ENCODE peak calls at places on chromosomes 7 and 10, in eight cellular contexts. O is left ventricle myocardium inferior, Z is HEK293T, Y is Caki2, X is GM03348, S is HTR-8/SVneo, C is right atrium auricular region, N is G401. R is an unnamed sample.

GRCh38 chr7:76269895-76270294 is 32.6 kb upstream of the HSPB1 start:
- DNase-seq in Z (no peak), S (no peak), X (no peak), O (no peak), Y (no peak), C (no peak), N (no peak), R (no peak)

GRCh38 chr10:112383325-112383724 is 9.4 kb downstream of the ACSL5 start:
- DNase-seq in C (peak), N (no peak), S (no peak), Z (no peak), X (peak), Y (peak), O (no peak), R (no peak)

GRCh38 chr7:51472017-51472296 is 155.3 kb upstream of the COBL start:
- DNase-seq in O (no peak), Z (no peak), X (no peak), N (no peak), C (no peak), Y (no peak), S (no peak), R (no peak)

GRCh38 chr10:48251525-48252353 is 22.8 kb downstream of the FRMPD2 start:
- DNase-seq in Z (no peak), N (no peak), S (no peak), X (no peak), O (no peak), Y (peak), C (peak), R (peak)

GRCh38 chr7:108408294-108409004 is 47.8 kb downstream of the NRCAM start:
- DNase-seq in Z (no peak), X (no peak), S (no peak), Y (no peak), C (no peak), N (peak), O (no peak), R (no peak)

GRCh38 chr7:66099232-66099550 is 15.5 kb upstream of the CRCP start:
- DNase-seq in N (no peak), Y (no peak), X (no peak), Z (no peak), O (no peak), C (no peak), S (no peak), R (no peak)

GRCh38 chr10:43170491-43170890 is 32.2 kb downstream of the CSGALNACT2 start:
- DNase-seq in C (no peak), X (no peak), Z (no peak), N (no peak), Y (peak), O (no peak), S (no peak), R (no peak)

GRCh38 chr10:46540412-46541016 is 15.9 kb downstream of the GPRIN2 start:
- DNase-seq in Z (no peak), N (no peak), X (no peak), Y (no peak), C (no peak), S (no peak), O (no peak), R (no peak)

GRCh38 chr7:44172803-44173424 is 16.3 kb downstream of the GCK start:
- DNase-seq in S (no peak), N (no peak), O (no peak), C (no peak), X (no peak), Y (peak), Z (no peak), R (no peak)

GRCh38 chr10:201328-201771 is 66.1 kb downstream of the ZMYND11 start:
- DNase-seq in C (no peak), N (no peak), S (no peak), Z (no peak), X (peak), Y (no peak), O (no peak), R (no peak)

GRCh38 chr7:107865956-107866775 is 24.8 kb upstream of the DLD start:
- DNase-seq in S (no peak), Z (no peak), X (no peak), C (no peak), O (no peak), N (no peak), Y (no peak), R (no peak)

GRCh38 chr7:120986665-120987064 is 1.8 kb upstream of the CPED1 start:
- DNase-seq in C (no peak), S (no peak), Y (no peak), N (no peak), O (no peak), Z (no peak), X (no peak), R (no peak)

GRCh38 chr10:78510566-78511323 is 477.1 kb downstream of the RPS24 start:
- DNase-seq in S (no peak), Z (no peak), X (peak), O (no peak), N (no peak), C (no peak), Y (no peak), R (no peak)

GRCh38 chr7:33191326-33191725 is 62.0 kb downstream of the BBS9 start:
- DNase-seq in Z (no peak), S (no peak), X (no peak), N (no peak), C (no peak), O (no peak), Y (no peak), R (no peak)

GRCh38 chr10:103367379-103367781 is 396 bp upstream of the TAF5 start:
- DNase-seq in Z (peak), Y (no peak), N (no peak), C (no peak), S (no peak), O (no peak), X (no peak), R (no peak)

GRCh38 chr10:101358706-101359300 is 4.8 kb downstream of the BTRC start:
- DNase-seq in N (no peak), Y (no peak), X (no peak), O (no peak), S (no peak), C (no peak), Z (no peak), R (no peak)

GRCh38 chr10:86343761-86344160 is 22.8 kb downstream of the GRID1 start:
- DNase-seq in Z (no peak), O (no peak), S (no peak), N (no peak), X (no peak), C (no peak), Y (peak), R (no peak)

GRCh38 chr7:8228766-8229674 is 32.9 kb downstream of the ICA1 start:
- DNase-seq in C (no peak), X (no peak), Z (no peak), N (no peak), S (no peak), O (no peak), Y (no peak), R (no peak)

GRCh38 chr10:125208854-125209545 is 48.6 kb upstream of the CTBP2 start:
- DNase-seq in Y (no peak), N (peak), X (peak), C (no peak), S (no peak), O (no peak), Z (no peak), R (no peak)

GRCh38 chr7:141960687-141961422 is 12.7 kb downstream of the TAS2R38 start:
- DNase-seq in S (no peak), X (no peak), N (no peak), Z (no peak), Y (no peak), C (no peak), O (no peak), R (no peak)

GRCh38 chr7:147438216-147438615 is 1152.3 kb upstream of the C7orf33 start:
- DNase-seq in C (no peak), O (no peak), Y (peak), Z (no peak), X (no peak), S (no peak), N (no peak), R (no peak)

GRCh38 chr10:73501651-73502050 is 5.8 kb upstream of the PPP3CB start:
- DNase-seq in X (no peak), O (no peak), N (no peak), S (no peak), Z (no peak), Y (no peak), C (no peak), R (no peak)

GRCh38 chr7:149823191-149823630 is 15.0 kb upstream of the ZNF862 start:
- DNase-seq in Y (no peak), S (no peak), X (no peak), O (peak), N (no peak), C (no peak), Z (no peak), R (no peak)

GRCh38 chr7:116588641-116589594 is 64.1 kb downstream of the CAV1 start:
- DNase-seq in N (peak), C (no peak), O (no peak), Y (peak), X (peak), S (peak), Z (peak), R (no peak)

GRCh38 chr10:103889121-103889720 is 28.8 kb downstream of the STN1 start:
- DNase-seq in Y (no peak), Z (no peak), S (no peak), O (no peak), N (no peak), C (no peak), X (no peak), R (no peak)

GRCh38 chr7:31068006-31068675 is 16.0 kb downstream of the ADCYAP1R1 start:
- DNase-seq in Z (no peak), S (no peak), C (no peak), X (no peak), Y (no peak), O (peak), N (no peak), R (no peak)

R was measured in epithelial cell of prostate.